ENCODE peak calls at places on chromosomes 13 and 19, in nine cellular contexts. One of them, this sample, is unnamed.

GRCh38 chr19:14091086-14091884 is 734 bp upstream of the SAMD1 start:
- DNase-seq in cardiac muscle cell: peak; percentile 58
- DNase-seq in thyroid gland: peak; percentile 51
- DNase-seq in left ventricle myocardium inferior: no peak
- DNase-seq in CD8-positive, alpha-beta memory T cell: no peak
- DNase-seq in K562: peak; percentile 92
- DNase-seq in fibroblast of lung: peak; percentile 79
- DNase-seq in heart left ventricle: peak; percentile 90
- DNase-seq in neuronal stem cell: peak; percentile 78
- DNase-seq in this sample: no peak

GRCh38 chr19:1751367-1752008 is 1.8 kb upstream of the ONECUT3 start:
- DNase-seq in cardiac muscle cell: no peak
- DNase-seq in thyroid gland: no peak
- DNase-seq in left ventricle myocardium inferior: no peak
- DNase-seq in CD8-positive, alpha-beta memory T cell: no peak
- DNase-seq in K562: no peak
- DNase-seq in fibroblast of lung: no peak
- DNase-seq in heart left ventricle: no peak
- DNase-seq in neuronal stem cell: no peak
- DNase-seq in this sample: no peak

GRCh38 chr13:21549633-21550032 is 54.3 kb downstream of the MICU2 start:
- DNase-seq in cardiac muscle cell: peak; percentile 5
- DNase-seq in thyroid gland: no peak
- DNase-seq in left ventricle myocardium inferior: no peak
- DNase-seq in CD8-positive, alpha-beta memory T cell: no peak
- DNase-seq in K562: no peak
- DNase-seq in fibroblast of lung: no peak
- DNase-seq in heart left ventricle: no peak
- DNase-seq in neuronal stem cell: no peak
- DNase-seq in this sample: no peak

GRCh38 chr13:79389031-79389430 is 17.0 kb downstream of the RBM26 start:
- DNase-seq in cardiac muscle cell: no peak
- DNase-seq in thyroid gland: no peak
- DNase-seq in left ventricle myocardium inferior: no peak
- DNase-seq in CD8-positive, alpha-beta memory T cell: no peak
- DNase-seq in K562: no peak
- DNase-seq in fibroblast of lung: no peak
- DNase-seq in heart left ventricle: no peak
- DNase-seq in neuronal stem cell: no peak
- DNase-seq in this sample: no peak

GRCh38 chr13:35787937-35788336 is 311.4 kb upstream of the MAB21L1 start:
- DNase-seq in cardiac muscle cell: peak; percentile 31
- DNase-seq in thyroid gland: no peak
- DNase-seq in left ventricle myocardium inferior: no peak
- DNase-seq in CD8-positive, alpha-beta memory T cell: no peak
- DNase-seq in K562: no peak
- DNase-seq in fibroblast of lung: no peak
- DNase-seq in heart left ventricle: no peak
- DNase-seq in neuronal stem cell: no peak
- DNase-seq in this sample: no peak

GRCh38 chr19:28468701-28469459 is 744.1 kb downstream of the UQCRFS1 start:
- DNase-seq in cardiac muscle cell: peak; percentile 40
- DNase-seq in thyroid gland: no peak
- DNase-seq in left ventricle myocardium inferior: no peak
- DNase-seq in CD8-positive, alpha-beta memory T cell: no peak
- DNase-seq in K562: no peak
- DNase-seq in fibroblast of lung: no peak
- DNase-seq in heart left ventricle: no peak
- DNase-seq in neuronal stem cell: no peak
- DNase-seq in this sample: no peak

GRCh38 chr19:5718032-5718578 is 1.8 kb downstream of the LONP1 start:
- DNase-seq in cardiac muscle cell: peak; percentile 30
- DNase-seq in thyroid gland: no peak
- DNase-seq in left ventricle myocardium inferior: no peak
- DNase-seq in CD8-positive, alpha-beta memory T cell: no peak
- DNase-seq in K562: no peak
- DNase-seq in fibroblast of lung: peak; percentile 52
- DNase-seq in heart left ventricle: no peak
- DNase-seq in neuronal stem cell: no peak
- DNase-seq in this sample: no peak

GRCh38 chr13:109704771-109705628 is 81.4 kb downstream of the IRS2 start:
- DNase-seq in cardiac muscle cell: peak; percentile 42
- DNase-seq in thyroid gland: no peak
- DNase-seq in left ventricle myocardium inferior: peak; percentile 47
- DNase-seq in CD8-positive, alpha-beta memory T cell: no peak
- DNase-seq in K562: no peak
- DNase-seq in fibroblast of lung: peak; percentile 32
- DNase-seq in heart left ventricle: peak; percentile 65
- DNase-seq in neuronal stem cell: no peak
- DNase-seq in this sample: peak; percentile 76

GRCh38 chr19:18377026-18377425 is 8.9 kb upstream of the GDF15 start:
- DNase-seq in cardiac muscle cell: no peak
- DNase-seq in thyroid gland: no peak
- DNase-seq in left ventricle myocardium inferior: no peak
- DNase-seq in CD8-positive, alpha-beta memory T cell: no peak
- DNase-seq in K562: no peak
- DNase-seq in fibroblast of lung: no peak
- DNase-seq in heart left ventricle: no peak
- DNase-seq in neuronal stem cell: no peak
- DNase-seq in this sample: no peak

GRCh38 chr13:26494591-26494990 is 62.9 kb upstream of the WASF3 start:
- DNase-seq in cardiac muscle cell: no peak
- DNase-seq in thyroid gland: no peak
- DNase-seq in left ventricle myocardium inferior: no peak
- DNase-seq in CD8-positive, alpha-beta memory T cell: no peak
- DNase-seq in K562: no peak
- DNase-seq in fibroblast of lung: no peak
- DNase-seq in heart left ventricle: no peak
- DNase-seq in neuronal stem cell: no peak
- DNase-seq in this sample: no peak

GRCh38 chr13:106865706-106866288 is 297.9 kb upstream of the ARGLU1 start:
- DNase-seq in cardiac muscle cell: no peak
- DNase-seq in thyroid gland: no peak
- DNase-seq in left ventricle myocardium inferior: no peak
- DNase-seq in CD8-positive, alpha-beta memory T cell: no peak
- DNase-seq in K562: no peak
- DNase-seq in fibroblast of lung: no peak
- DNase-seq in heart left ventricle: no peak
- DNase-seq in neuronal stem cell: no peak
- DNase-seq in this sample: no peak

GRCh38 chr13:106867249-106867648 is 299.3 kb upstream of the ARGLU1 start:
- DNase-seq in cardiac muscle cell: peak; percentile 11
- DNase-seq in thyroid gland: no peak
- DNase-seq in left ventricle myocardium inferior: no peak
- DNase-seq in CD8-positive, alpha-beta memory T cell: no peak
- DNase-seq in K562: no peak
- DNase-seq in fibroblast of lung: peak; percentile 33
- DNase-seq in heart left ventricle: no peak
- DNase-seq in neuronal stem cell: no peak
- DNase-seq in this sample: no peak
- H3K4me3 ChIP-seq in cardiac muscle cell: no peak overlapping the region
- H3K4me3 ChIP-seq in thyroid gland: no peak overlapping the region
- H3K4me3 ChIP-seq in left ventricle myocardium inferior: peak overlapping the region; percentile 43
- H3K4me3 ChIP-seq in CD8-positive, alpha-beta memory T cell: no peak overlapping the region
- H3K4me3 ChIP-seq in K562: no peak overlapping the region
- H3K4me3 ChIP-seq in fibroblast of lung: peak overlapping the region; percentile 45
- H3K4me3 ChIP-seq in heart left ventricle: no peak overlapping the region
- H3K4me3 ChIP-seq in neuronal stem cell: no peak overlapping the region
- H3K4me3 ChIP-seq in this sample: no peak overlapping the region

DNA sequence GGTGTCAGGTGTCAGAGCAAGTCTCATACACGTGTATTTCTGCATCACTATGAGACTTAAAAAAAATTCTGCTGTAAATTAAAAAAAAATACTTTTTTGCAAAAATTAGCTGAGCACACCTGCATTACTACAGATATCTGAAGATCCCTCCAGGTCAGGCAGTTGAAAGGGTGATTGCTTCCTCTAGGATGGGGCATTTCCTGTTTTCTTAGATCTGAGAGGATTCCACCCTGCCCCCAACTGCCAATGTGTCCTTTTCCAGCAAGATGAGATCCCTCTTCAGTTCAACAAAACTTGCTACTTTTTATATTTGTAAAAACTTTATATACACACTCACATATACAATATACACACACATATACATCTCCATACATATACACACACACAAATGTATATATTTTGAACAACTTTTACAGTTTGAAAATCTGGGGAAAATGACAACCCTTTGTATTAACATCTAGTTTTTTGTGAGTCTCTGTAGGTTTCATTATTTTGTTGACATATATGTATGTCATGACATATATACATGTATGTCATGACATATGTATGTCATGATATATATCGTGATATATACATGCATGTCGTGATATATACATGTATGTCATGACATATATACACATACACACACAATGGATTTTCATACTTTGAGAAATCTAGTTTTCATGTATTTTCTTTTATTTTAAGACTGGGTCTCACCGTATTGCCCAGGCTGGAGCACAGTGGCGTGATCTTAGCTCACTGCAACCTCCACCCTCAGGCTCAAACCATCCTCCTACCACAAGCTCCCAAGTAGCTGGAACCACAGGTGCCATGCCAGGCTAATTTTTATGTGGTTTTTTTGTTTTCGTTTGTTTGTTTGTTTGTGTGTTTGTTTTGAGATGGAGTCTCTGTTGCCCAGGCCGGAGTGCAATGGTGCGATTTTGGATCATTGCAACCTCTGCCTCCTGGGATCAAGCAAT is 17.8 kb downstream of the ZNF813 start:
- DNase-seq in cardiac muscle cell: no peak
- DNase-seq in thyroid gland: no peak
- DNase-seq in left ventricle myocardium inferior: no peak
- DNase-seq in CD8-positive, alpha-beta memory T cell: no peak
- DNase-seq in K562: no peak
- DNase-seq in fibroblast of lung: no peak
- DNase-seq in heart left ventricle: no peak
- DNase-seq in neuronal stem cell: no peak
- DNase-seq in this sample: no peak
- H3K27ac ChIP-seq in cardiac muscle cell: no peak overlapping the region
- H3K27ac ChIP-seq in thyroid gland: no peak overlapping the region
- H3K27ac ChIP-seq in left ventricle myocardium inferior: no peak overlapping the region
- H3K27ac ChIP-seq in CD8-positive, alpha-beta memory T cell: no peak overlapping the region
- H3K27ac ChIP-seq in K562: no peak overlapping the region
- H3K27ac ChIP-seq in fibroblast of lung: no peak overlapping the region
- H3K27ac ChIP-seq in heart left ventricle: no peak overlapping the region
- H3K27ac ChIP-seq in neuronal stem cell: no peak overlapping the region
- H3K27ac ChIP-seq in this sample: no peak overlapping the region

GRCh38 chr19:17338440-17339078 is 1.2 kb downstream of the GTPBP3 start:
- DNase-seq in cardiac muscle cell: no peak
- DNase-seq in thyroid gland: no peak
- DNase-seq in left ventricle myocardium inferior: no peak
- DNase-seq in CD8-positive, alpha-beta memory T cell: no peak
- DNase-seq in K562: no peak
- DNase-seq in fibroblast of lung: no peak
- DNase-seq in heart left ventricle: peak; percentile 73
- DNase-seq in neuronal stem cell: no peak
- DNase-seq in this sample: no peak

GRCh38 chr19:17335575-17335974 is 920 bp upstream of the ANO8 start:
- DNase-seq in cardiac muscle cell: no peak
- DNase-seq in thyroid gland: no peak
- DNase-seq in left ventricle myocardium inferior: no peak
- DNase-seq in CD8-positive, alpha-beta memory T cell: no peak
- DNase-seq in K562: no peak
- DNase-seq in fibroblast of lung: no peak
- DNase-seq in heart left ventricle: no peak
- DNase-seq in neuronal stem cell: no peak
- DNase-seq in this sample: no peak

GRCh38 chr19:17339088-17339741 is 1.9 kb downstream of the GTPBP3 start:
- DNase-seq in cardiac muscle cell: no peak
- DNase-seq in thyroid gland: no peak
- DNase-seq in left ventricle myocardium inferior: no peak
- DNase-seq in CD8-positive, alpha-beta memory T cell: no peak
- DNase-seq in K562: peak; percentile 64
- DNase-seq in fibroblast of lung: no peak
- DNase-seq in heart left ventricle: no peak
- DNase-seq in neuronal stem cell: no peak
- DNase-seq in this sample: peak; percentile 68

GRCh38 chr19:17337675-17338439 is 504 bp downstream of the GTPBP3 start:
- DNase-seq in cardiac muscle cell: no peak
- DNase-seq in thyroid gland: no peak
- DNase-seq in left ventricle myocardium inferior: no peak
- DNase-seq in CD8-positive, alpha-beta memory T cell: peak; percentile 6
- DNase-seq in K562: peak; percentile 72
- DNase-seq in fibroblast of lung: no peak
- DNase-seq in heart left ventricle: no peak
- DNase-seq in neuronal stem cell: no peak
- DNase-seq in this sample: peak; percentile 63

DNA sequence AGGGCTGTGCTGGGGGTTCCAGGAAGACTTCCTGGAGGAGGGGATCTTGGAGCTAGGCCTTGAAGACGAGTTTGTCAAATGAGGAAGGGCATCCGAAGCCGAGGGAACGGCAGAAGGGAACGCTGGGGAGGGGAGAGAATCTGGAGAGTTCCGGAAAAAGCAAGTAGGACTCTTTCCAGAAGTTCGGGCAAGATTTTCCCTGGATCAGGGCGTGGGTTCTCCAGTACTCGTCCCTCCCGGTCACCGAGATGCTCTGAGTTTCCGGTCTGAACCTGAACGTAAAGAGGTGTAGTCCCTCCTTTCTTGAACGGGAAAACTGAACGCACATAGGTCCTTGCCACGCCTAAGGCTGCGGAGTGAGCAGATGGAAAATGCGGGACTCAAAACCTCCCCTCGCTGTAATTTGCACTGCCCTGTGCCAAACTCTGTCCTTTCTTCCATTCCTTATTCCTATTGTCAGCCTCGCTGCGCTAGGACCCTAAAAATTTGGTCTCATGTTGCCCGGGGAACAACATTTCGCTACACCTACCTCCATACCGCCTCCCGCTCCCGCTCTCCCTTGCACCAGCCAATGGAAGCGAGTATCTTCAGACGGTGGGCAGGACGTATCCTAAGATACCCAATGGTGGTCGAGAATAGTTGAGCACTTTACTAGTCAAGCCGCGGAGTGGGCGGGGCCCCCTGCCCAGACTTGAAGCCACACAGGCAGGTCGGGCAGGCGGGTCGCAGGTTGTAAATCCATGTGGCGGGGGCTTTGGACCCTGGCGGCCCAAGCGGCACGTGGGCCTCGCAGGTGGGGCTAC is at the start of gene GTPBP3:
- DNase-seq in cardiac muscle cell: peak; percentile 100
- DNase-seq in thyroid gland: peak; percentile 99
- DNase-seq in left ventricle myocardium inferior: peak; percentile 97
- DNase-seq in CD8-positive, alpha-beta memory T cell: peak; percentile 95
- DNase-seq in K562: peak; percentile 99
- DNase-seq in fibroblast of lung: peak; percentile 98
- DNase-seq in heart left ventricle: peak; percentile 97
- DNase-seq in neuronal stem cell: peak; percentile 97
- DNase-seq in this sample: peak; percentile 98
- H3K36me3 ChIP-seq in cardiac muscle cell: no peaks in the 10 kb centered on the region
- H3K36me3 ChIP-seq in thyroid gland: no peaks in the 10 kb centered on the region
- H3K36me3 ChIP-seq in left ventricle myocardium inferior: peaks cover 7% of the 10 kb centered on the region
- H3K36me3 ChIP-seq in CD8-positive, alpha-beta memory T cell: no peaks in the 10 kb centered on the region
- H3K36me3 ChIP-seq in K562: peaks cover 31% of the 10 kb centered on the region
- H3K36me3 ChIP-seq in fibroblast of lung: peaks cover 3% of the 10 kb centered on the region
- H3K36me3 ChIP-seq in heart left ventricle: peaks cover 16% of the 10 kb centered on the region
- H3K36me3 ChIP-seq in neuronal stem cell: peaks cover 30% of the 10 kb centered on the region
- H3K36me3 ChIP-seq in this sample: peaks cover 16% of the 10 kb centered on the region

DNA sequence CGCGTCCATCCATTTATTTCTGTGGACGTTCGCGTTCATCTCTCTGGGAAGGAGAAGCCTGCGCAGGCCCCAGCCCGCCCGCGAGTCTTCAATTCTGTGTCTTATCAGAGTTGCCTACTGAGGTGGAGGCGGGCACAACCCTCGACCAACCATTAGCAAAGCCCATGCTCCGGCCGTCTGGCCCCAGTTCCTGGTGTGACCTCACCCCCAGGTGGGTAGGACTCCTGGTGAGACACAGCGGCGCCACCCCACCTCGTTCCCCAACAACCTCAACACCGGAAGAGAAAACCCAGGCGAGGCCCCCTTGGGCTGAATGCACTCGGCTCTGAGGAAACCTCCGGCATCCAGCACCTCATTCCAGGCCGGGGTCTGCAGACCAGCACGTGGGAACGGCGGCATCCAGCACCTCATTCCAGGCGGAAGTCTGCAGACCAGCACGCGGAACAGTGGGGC is 14.7 kb downstream of the ZNF787 start:
- DNase-seq in cardiac muscle cell: no peak
- DNase-seq in thyroid gland: no peak
- DNase-seq in left ventricle myocardium inferior: no peak
- DNase-seq in CD8-positive, alpha-beta memory T cell: no peak
- DNase-seq in K562: no peak
- DNase-seq in fibroblast of lung: no peak
- DNase-seq in heart left ventricle: no peak
- DNase-seq in neuronal stem cell: no peak
- DNase-seq in this sample: no peak
- H3K4me3 ChIP-seq in cardiac muscle cell: no peak overlapping the region
- H3K4me3 ChIP-seq in thyroid gland: no peak overlapping the region
- H3K4me3 ChIP-seq in left ventricle myocardium inferior: no peak overlapping the region
- H3K4me3 ChIP-seq in CD8-positive, alpha-beta memory T cell: no peak overlapping the region
- H3K4me3 ChIP-seq in K562: no peak overlapping the region
- H3K4me3 ChIP-seq in fibroblast of lung: no peak overlapping the region
- H3K4me3 ChIP-seq in heart left ventricle: no peak overlapping the region
- H3K4me3 ChIP-seq in neuronal stem cell: no peak overlapping the region
- H3K4me3 ChIP-seq in this sample: no peak overlapping the region

This sample was measured in RWPE2.